ENCODE peak calls at places on chromosomes 2 and 18, in four cellular contexts. One of them, this sample, is unnamed.

GRCh38 chr2:235244497-235245215 is 249.2 kb upstream of the AGAP1 start:
- DNase-seq in effector memory CD8-positive, alpha-beta T cell: no peak
- DNase-seq in mesothelial cell of epicardium: no peak
- DNase-seq in NB4: no peak
- DNase-seq in this sample: no peak

GRCh38 chr2:88331239-88331638 is 121.3 kb downstream of the FOXI3 start:
- DNase-seq in effector memory CD8-positive, alpha-beta T cell: no peak
- DNase-seq in mesothelial cell of epicardium: no peak
- DNase-seq in NB4: no peak
- DNase-seq in this sample: no peak

GRCh38 chr2:25276569-25277465 is 64.9 kb downstream of the DNMT3A start:
- DNase-seq in effector memory CD8-positive, alpha-beta T cell: peak; percentile 71
- DNase-seq in mesothelial cell of epicardium: peak; percentile 57
- DNase-seq in NB4: no peak
- DNase-seq in this sample: no peak

GRCh38 chr2:169221745-169222369 is 140.5 kb downstream of the LRP2 start:
- DNase-seq in effector memory CD8-positive, alpha-beta T cell: no peak
- DNase-seq in mesothelial cell of epicardium: no peak
- DNase-seq in NB4: peak; percentile 68
- DNase-seq in this sample: no peak

GRCh38 chr2:31397099-31397498 is 17.4 kb downstream of the XDH start:
- DNase-seq in effector memory CD8-positive, alpha-beta T cell: no peak
- DNase-seq in mesothelial cell of epicardium: no peak
- DNase-seq in NB4: no peak
- DNase-seq in this sample: no peak

GRCh38 chr2:96404446-96405373 is 69.1 kb downstream of the NCAPH start:
- DNase-seq in effector memory CD8-positive, alpha-beta T cell: no peak
- DNase-seq in mesothelial cell of epicardium: no peak
- DNase-seq in NB4: no peak
- DNase-seq in this sample: no peak

GRCh38 chr2:191786694-191787093 is 60.2 kb downstream of the CAVIN2 start:
- DNase-seq in effector memory CD8-positive, alpha-beta T cell: no peak
- DNase-seq in mesothelial cell of epicardium: no peak
- DNase-seq in NB4: no peak
- DNase-seq in this sample: no peak

GRCh38 chr2:105674859-105675541 is 69.7 kb upstream of the NCK2 start:
- DNase-seq in effector memory CD8-positive, alpha-beta T cell: no peak
- DNase-seq in mesothelial cell of epicardium: no peak
- DNase-seq in NB4: no peak
- DNase-seq in this sample: no peak

GRCh38 chr2:188810591-188810990 is 163.6 kb upstream of the COL3A1 start:
- DNase-seq in effector memory CD8-positive, alpha-beta T cell: no peak
- DNase-seq in mesothelial cell of epicardium: no peak
- DNase-seq in NB4: no peak
- DNase-seq in this sample: no peak

GRCh38 chr18:80112623-80113248 is 3.7 kb downstream of the ADNP2 start:
- DNase-seq in effector memory CD8-positive, alpha-beta T cell: no peak
- DNase-seq in mesothelial cell of epicardium: no peak
- DNase-seq in NB4: no peak
- DNase-seq in this sample: no peak

GRCh38 chr2:157363612-157364101 is 38.0 kb upstream of the ERMN start:
- DNase-seq in effector memory CD8-positive, alpha-beta T cell: no peak
- DNase-seq in mesothelial cell of epicardium: no peak
- DNase-seq in NB4: no peak
- DNase-seq in this sample: no peak

GRCh38 chr18:43587538-43588153 is 310.4 kb upstream of the SYT4 start:
- DNase-seq in effector memory CD8-positive, alpha-beta T cell: no peak
- DNase-seq in mesothelial cell of epicardium: no peak
- DNase-seq in NB4: peak; percentile 31
- DNase-seq in this sample: no peak

GRCh38 chr2:120439637-120440384 is 93.9 kb downstream of the INHBB start:
- DNase-seq in effector memory CD8-positive, alpha-beta T cell: no peak
- DNase-seq in mesothelial cell of epicardium: no peak
- DNase-seq in NB4: no peak
- DNase-seq in this sample: no peak

GRCh38 chr2:231663458-231664290 is 44.7 kb upstream of the PTMA start:
- DNase-seq in effector memory CD8-positive, alpha-beta T cell: no peak
- DNase-seq in mesothelial cell of epicardium: no peak
- DNase-seq in NB4: peak; percentile 66
- DNase-seq in this sample: no peak

GRCh38 chr18:29962579-29962978 is 1080.0 kb downstream of the DSC3 start:
- DNase-seq in effector memory CD8-positive, alpha-beta T cell: no peak
- DNase-seq in mesothelial cell of epicardium: no peak
- DNase-seq in NB4: no peak
- DNase-seq in this sample: no peak

This sample was measured in epithelial cell of proximal tubule.